ENCODE peak calls at places on chromosomes 13 and 19, in ten cellular contexts. One of them, this sample, is unnamed.

GRCh38 chr19:34259367-34259865 is 5.1 kb downstream of the GARRE1 start:
- DNase-seq in GM10248: no peak
- DNase-seq in cardiac fibroblast: peak; percentile 58
- DNase-seq in tibial nerve: no peak
- DNase-seq in spleen: no peak
- DNase-seq in cardiac muscle cell: no peak
- DNase-seq in neural crest cell: no peak
- DNase-seq in fibroblast of mammary gland: peak; percentile 44
- DNase-seq in RWPE1: no peak
- DNase-seq in kidney epithelial cell: no peak
- DNase-seq in this sample: no peak

GRCh38 chr19:46635920-46636761 is at the start of gene GNG8:
- DNase-seq in fibroblast of mammary gland: no peak
- DNase-seq in RWPE1: no peak
- DNase-seq in cardiac muscle cell: no peak
- DNase-seq in tibial nerve: no peak
- DNase-seq in cardiac fibroblast: no peak
- DNase-seq in neural crest cell: no peak
- DNase-seq in spleen: peak; percentile 75
- DNase-seq in GM10248: no peak
- DNase-seq in kidney epithelial cell: no peak
- DNase-seq in this sample: no peak

GRCh38 chr13:19817106-19817505 is 34.4 kb upstream of the PSPC1 start:
- DNase-seq in kidney epithelial cell: no peak
- DNase-seq in fibroblast of mammary gland: no peak
- DNase-seq in RWPE1: no peak
- DNase-seq in cardiac muscle cell: no peak
- DNase-seq in tibial nerve: no peak
- DNase-seq in GM10248: no peak
- DNase-seq in cardiac fibroblast: no peak
- DNase-seq in spleen: no peak
- DNase-seq in neural crest cell: no peak
- DNase-seq in this sample: peak; percentile 34

GRCh38 chr19:34277244-34277643 is 22.9 kb downstream of the GARRE1 start:
- DNase-seq in fibroblast of mammary gland: no peak
- DNase-seq in RWPE1: no peak
- DNase-seq in GM10248: no peak
- DNase-seq in spleen: no peak
- DNase-seq in neural crest cell: no peak
- DNase-seq in cardiac muscle cell: no peak
- DNase-seq in cardiac fibroblast: no peak
- DNase-seq in kidney epithelial cell: no peak
- DNase-seq in tibial nerve: no peak
- DNase-seq in this sample: no peak

GRCh38 chr13:42174344-42175162 is 97.4 kb upstream of the AKAP11 start:
- DNase-seq in neural crest cell: no peak
- DNase-seq in spleen: no peak
- DNase-seq in fibroblast of mammary gland: no peak
- DNase-seq in tibial nerve: no peak
- DNase-seq in cardiac fibroblast: peak; percentile 18
- DNase-seq in cardiac muscle cell: peak; percentile 24
- DNase-seq in RWPE1: no peak
- DNase-seq in GM10248: no peak
- DNase-seq in kidney epithelial cell: no peak
- DNase-seq in this sample: no peak

GRCh38 chr13:32638739-32639138 is 52.5 kb downstream of the PDS5B start:
- DNase-seq in neural crest cell: no peak
- DNase-seq in spleen: no peak
- DNase-seq in kidney epithelial cell: no peak
- DNase-seq in RWPE1: no peak
- DNase-seq in GM10248: no peak
- DNase-seq in fibroblast of mammary gland: no peak
- DNase-seq in tibial nerve: no peak
- DNase-seq in cardiac muscle cell: peak; percentile 7
- DNase-seq in cardiac fibroblast: no peak
- DNase-seq in this sample: no peak

GRCh38 chr13:109131698-109132257 is 502.4 kb downstream of the MYO16 start:
- DNase-seq in cardiac muscle cell: peak; percentile 37
- DNase-seq in GM10248: peak; percentile 32
- DNase-seq in cardiac fibroblast: peak; percentile 50
- DNase-seq in RWPE1: no peak
- DNase-seq in fibroblast of mammary gland: no peak
- DNase-seq in neural crest cell: no peak
- DNase-seq in spleen: no peak
- DNase-seq in kidney epithelial cell: no peak
- DNase-seq in tibial nerve: no peak
- DNase-seq in this sample: no peak

GRCh38 chr19:27742041-27742440 is 1470.9 kb downstream of the UQCRFS1 start:
- DNase-seq in tibial nerve: no peak
- DNase-seq in GM10248: no peak
- DNase-seq in RWPE1: no peak
- DNase-seq in cardiac muscle cell: no peak
- DNase-seq in kidney epithelial cell: no peak
- DNase-seq in spleen: no peak
- DNase-seq in fibroblast of mammary gland: no peak
- DNase-seq in cardiac fibroblast: no peak
- DNase-seq in neural crest cell: no peak
- DNase-seq in this sample: no peak

GRCh38 chr13:79646880-79647279 is 165.9 kb downstream of the NDFIP2 start:
- DNase-seq in spleen: no peak
- DNase-seq in neural crest cell: no peak
- DNase-seq in GM10248: no peak
- DNase-seq in tibial nerve: no peak
- DNase-seq in fibroblast of mammary gland: no peak
- DNase-seq in RWPE1: no peak
- DNase-seq in cardiac fibroblast: no peak
- DNase-seq in cardiac muscle cell: no peak
- DNase-seq in kidney epithelial cell: no peak
- DNase-seq in this sample: no peak

GRCh38 chr19:45911291-45911690 is 3.3 kb downstream of the NANOS2 start:
- DNase-seq in spleen: no peak
- DNase-seq in kidney epithelial cell: no peak
- DNase-seq in GM10248: no peak
- DNase-seq in cardiac fibroblast: no peak
- DNase-seq in RWPE1: no peak
- DNase-seq in cardiac muscle cell: no peak
- DNase-seq in neural crest cell: no peak
- DNase-seq in tibial nerve: no peak
- DNase-seq in fibroblast of mammary gland: no peak
- DNase-seq in this sample: no peak

GRCh38 chr13:110233682-110234280 is 73.2 kb downstream of the COL4A1 start:
- DNase-seq in tibial nerve: no peak
- DNase-seq in kidney epithelial cell: no peak
- DNase-seq in fibroblast of mammary gland: peak; percentile 62
- DNase-seq in spleen: no peak
- DNase-seq in GM10248: no peak
- DNase-seq in cardiac muscle cell: no peak
- DNase-seq in neural crest cell: no peak
- DNase-seq in RWPE1: no peak
- DNase-seq in cardiac fibroblast: peak; percentile 75
- DNase-seq in this sample: no peak

GRCh38 chr13:47175172-47175806 is 278.4 kb upstream of the HTR2A start:
- DNase-seq in GM10248: no peak
- DNase-seq in tibial nerve: no peak
- DNase-seq in cardiac fibroblast: peak; percentile 85
- DNase-seq in neural crest cell: no peak
- DNase-seq in kidney epithelial cell: peak; percentile 52
- DNase-seq in fibroblast of mammary gland: peak; percentile 96
- DNase-seq in cardiac muscle cell: peak; percentile 65
- DNase-seq in spleen: no peak
- DNase-seq in RWPE1: no peak
- DNase-seq in this sample: no peak

GRCh38 chr19:37929512-37929911 is 22.5 kb downstream of the SIPA1L3 start:
- DNase-seq in fibroblast of mammary gland: no peak
- DNase-seq in cardiac fibroblast: no peak
- DNase-seq in RWPE1: no peak
- DNase-seq in kidney epithelial cell: no peak
- DNase-seq in cardiac muscle cell: no peak
- DNase-seq in tibial nerve: no peak
- DNase-seq in neural crest cell: no peak
- DNase-seq in spleen: no peak
- DNase-seq in GM10248: no peak
- DNase-seq in this sample: no peak

GRCh38 chr13:30466841-30467252 is 1.1 kb upstream of the HMGB1 start:
- DNase-seq in cardiac fibroblast: no peak
- DNase-seq in kidney epithelial cell: no peak
- DNase-seq in spleen: no peak
- DNase-seq in cardiac muscle cell: no peak
- DNase-seq in GM10248: no peak
- DNase-seq in neural crest cell: no peak
- DNase-seq in tibial nerve: no peak
- DNase-seq in fibroblast of mammary gland: peak; percentile 14
- DNase-seq in RWPE1: no peak
- DNase-seq in this sample: no peak

GRCh38 chr13:38686635-38687245 is at the start of gene FREM2:
- DNase-seq in kidney epithelial cell: peak; percentile 54
- DNase-seq in cardiac fibroblast: peak; percentile 4
- DNase-seq in spleen: no peak
- DNase-seq in tibial nerve: no peak
- DNase-seq in neural crest cell: peak; percentile 75
- DNase-seq in GM10248: no peak
- DNase-seq in RWPE1: peak; percentile 53
- DNase-seq in cardiac muscle cell: peak; percentile 13
- DNase-seq in fibroblast of mammary gland: no peak
- DNase-seq in this sample: no peak

GRCh38 chr13:27783111-27783510 is 9.2 kb upstream of the GSX1 start:
- DNase-seq in RWPE1: peak; percentile 15
- DNase-seq in neural crest cell: no peak
- DNase-seq in cardiac muscle cell: peak; percentile 29
- DNase-seq in tibial nerve: no peak
- DNase-seq in spleen: no peak
- DNase-seq in GM10248: no peak
- DNase-seq in cardiac fibroblast: no peak
- DNase-seq in kidney epithelial cell: no peak
- DNase-seq in fibroblast of mammary gland: no peak
- DNase-seq in this sample: no peak
- TF ChIP-seq CTCF in RWPE1: no peak
- TF ChIP-seq CTCF in neural crest cell: peak; percentile 46
- TF ChIP-seq CTCF in cardiac muscle cell: peak; percentile 45
- TF ChIP-seq CTCF in tibial nerve: no peak
- TF ChIP-seq CTCF in spleen: no peak
- TF ChIP-seq CTCF in GM10248: peak; percentile 28
- TF ChIP-seq CTCF in cardiac fibroblast: peak; percentile 25
- TF ChIP-seq CTCF in kidney epithelial cell: peak; percentile 14
- TF ChIP-seq CTCF in fibroblast of mammary gland: no peak
- TF ChIP-seq CTCF in this sample: peak; percentile 49

GRCh38 chr19:35790981-35791813 is 15.8 kb downstream of the ARHGAP33 start:
- DNase-seq in GM10248: no peak
- DNase-seq in neural crest cell: no peak
- DNase-seq in kidney epithelial cell: no peak
- DNase-seq in spleen: no peak
- DNase-seq in cardiac muscle cell: no peak
- DNase-seq in tibial nerve: no peak
- DNase-seq in fibroblast of mammary gland: no peak
- DNase-seq in cardiac fibroblast: no peak
- DNase-seq in RWPE1: no peak
- DNase-seq in this sample: no peak
- TF ChIP-seq CTCF in GM10248: peak; percentile 29
- TF ChIP-seq CTCF in neural crest cell: no peak
- TF ChIP-seq CTCF in kidney epithelial cell: no peak
- TF ChIP-seq CTCF in spleen: no peak
- TF ChIP-seq CTCF in cardiac muscle cell: no peak
- TF ChIP-seq CTCF in tibial nerve: no peak
- TF ChIP-seq CTCF in fibroblast of mammary gland: peak; percentile 5
- TF ChIP-seq CTCF in cardiac fibroblast: no peak
- TF ChIP-seq CTCF in RWPE1: no peak
- TF ChIP-seq CTCF in this sample: no peak

GRCh38 chr13:112874751-112875300 is 94.2 kb upstream of the MCF2L start:
- DNase-seq in fibroblast of mammary gland: no peak
- DNase-seq in GM10248: no peak
- DNase-seq in spleen: peak; percentile 75
- DNase-seq in cardiac muscle cell: no peak
- DNase-seq in tibial nerve: no peak
- DNase-seq in kidney epithelial cell: no peak
- DNase-seq in neural crest cell: no peak
- DNase-seq in RWPE1: no peak
- DNase-seq in cardiac fibroblast: no peak
- DNase-seq in this sample: peak; percentile 71
- TF ChIP-seq CTCF in fibroblast of mammary gland: no peak
- TF ChIP-seq CTCF in GM10248: no peak
- TF ChIP-seq CTCF in spleen: no peak
- TF ChIP-seq CTCF in cardiac muscle cell: no peak
- TF ChIP-seq CTCF in tibial nerve: no peak
- TF ChIP-seq CTCF in kidney epithelial cell: no peak
- TF ChIP-seq CTCF in neural crest cell: peak; percentile 13
- TF ChIP-seq CTCF in RWPE1: peak; percentile 32
- TF ChIP-seq CTCF in cardiac fibroblast: no peak
- TF ChIP-seq CTCF in this sample: peak; percentile 56

DNA sequence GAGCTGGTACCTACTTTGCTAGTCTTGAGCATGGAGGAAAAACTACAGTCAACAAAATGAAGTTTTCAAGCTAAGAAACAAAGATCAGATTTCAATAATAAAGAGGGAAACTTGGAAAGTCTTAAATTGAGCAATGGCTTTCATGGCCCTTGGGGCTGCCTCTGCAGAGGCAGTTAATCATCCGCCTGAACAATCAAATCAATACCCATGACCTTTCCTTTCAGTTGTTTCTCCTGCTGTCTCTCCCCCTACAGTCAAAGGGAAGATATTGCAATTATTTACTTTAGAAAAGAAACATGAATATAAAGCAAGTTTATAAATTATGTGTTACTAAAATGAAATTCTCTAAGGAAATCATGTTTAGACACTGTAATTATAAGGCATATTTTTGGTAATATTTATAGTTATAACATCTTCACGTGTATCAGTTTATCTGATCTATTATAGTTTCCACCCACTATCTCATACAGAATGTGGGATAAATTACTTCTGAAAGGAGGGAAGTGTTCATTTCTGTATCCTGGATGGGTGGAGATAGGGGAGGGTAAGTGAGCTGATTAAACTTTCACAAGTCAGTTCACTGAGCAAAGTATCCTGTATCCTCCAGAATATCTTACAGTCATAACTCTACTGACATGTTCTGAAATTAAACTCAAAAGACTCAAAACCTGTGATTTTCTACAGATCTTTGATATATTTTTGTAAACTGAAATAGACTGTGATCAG is 72.4 kb upstream of the TSC22D1 start:
- DNase-seq in kidney epithelial cell: no peak
- DNase-seq in neural crest cell: no peak
- DNase-seq in cardiac muscle cell: peak; percentile 22
- DNase-seq in RWPE1: no peak
- DNase-seq in GM10248: peak; percentile 52
- DNase-seq in tibial nerve: no peak
- DNase-seq in fibroblast of mammary gland: peak; percentile 56
- DNase-seq in cardiac fibroblast: peak; percentile 55
- DNase-seq in spleen: no peak
- DNase-seq in this sample: no peak
- TF ChIP-seq CTCF in kidney epithelial cell: peak; percentile 40
- TF ChIP-seq CTCF in neural crest cell: peak; percentile 63
- TF ChIP-seq CTCF in cardiac muscle cell: peak; percentile 41
- TF ChIP-seq CTCF in RWPE1: no peak
- TF ChIP-seq CTCF in GM10248: no peak
- TF ChIP-seq CTCF in tibial nerve: peak; percentile 11
- TF ChIP-seq CTCF in fibroblast of mammary gland: peak; percentile 52
- TF ChIP-seq CTCF in cardiac fibroblast: peak; percentile 49
- TF ChIP-seq CTCF in spleen: no peak
- TF ChIP-seq CTCF in this sample: peak; percentile 72

This sample was measured in chondrocyte.